ENCODE peak calls at places on chromosomes 2 and 18, in five cellular contexts. One of them, this sample, is unnamed.

GRCh38 chr2:236872971-236873370 is 212.7 kb upstream of the COPS8 start:
- DNase-seq in B cell: no peak
- DNase-seq in heart right ventricle: no peak
- DNase-seq in psoas muscle: no peak
- DNase-seq in HFFc6: no peak
- DNase-seq in this sample: no peak

GRCh38 chr2:128374001-128374710 is 55.5 kb upstream of the HS6ST1 start:
- DNase-seq in B cell: no peak
- DNase-seq in heart right ventricle: no peak
- DNase-seq in psoas muscle: no peak
- DNase-seq in HFFc6: peak
- DNase-seq in this sample: no peak

GRCh38 chr2:88187927-88188326 is 17.8 kb downstream of the THNSL2 start:
- DNase-seq in B cell: no peak
- DNase-seq in heart right ventricle: no peak
- DNase-seq in psoas muscle: no peak
- DNase-seq in HFFc6: no peak
- DNase-seq in this sample: no peak

GRCh38 chr2:9811679-9812511 is 31.4 kb upstream of the TAF1B start:
- DNase-seq in B cell: peak
- DNase-seq in heart right ventricle: no peak
- DNase-seq in psoas muscle: no peak
- DNase-seq in HFFc6: no peak
- DNase-seq in this sample: no peak

GRCh38 chr2:220891405-220891804 is 680.7 kb downstream of the EPHA4 start:
- DNase-seq in B cell: no peak
- DNase-seq in heart right ventricle: no peak
- DNase-seq in psoas muscle: no peak
- DNase-seq in HFFc6: peak
- DNase-seq in this sample: no peak

GRCh38 chr2:63654959-63655358 is 66.2 kb downstream of the MDH1 start:
- DNase-seq in B cell: no peak
- DNase-seq in heart right ventricle: no peak
- DNase-seq in psoas muscle: no peak
- DNase-seq in HFFc6: no peak
- DNase-seq in this sample: peak

GRCh38 chr2:105121417-105121816 is 83.5 kb downstream of the MRPS9 start:
- DNase-seq in B cell: no peak
- DNase-seq in heart right ventricle: no peak
- DNase-seq in psoas muscle: no peak
- DNase-seq in HFFc6: no peak
- DNase-seq in this sample: no peak

GRCh38 chr2:2992622-2993021 is 385.0 kb downstream of the EIPR1 start:
- DNase-seq in B cell: no peak
- DNase-seq in heart right ventricle: no peak
- DNase-seq in psoas muscle: no peak
- DNase-seq in HFFc6: no peak
- DNase-seq in this sample: no peak

GRCh38 chr18:27062802-27063201 is 122.3 kb downstream of the CHST9 start:
- DNase-seq in B cell: no peak
- DNase-seq in heart right ventricle: no peak
- DNase-seq in psoas muscle: no peak
- DNase-seq in HFFc6: no peak
- DNase-seq in this sample: no peak

GRCh38 chr2:187415449-187415848 is 32.6 kb downstream of the CALCRL start:
- DNase-seq in B cell: no peak
- DNase-seq in heart right ventricle: no peak
- DNase-seq in psoas muscle: no peak
- DNase-seq in HFFc6: no peak
- DNase-seq in this sample: no peak

GRCh38 chr2:45072862-45073237 is 63.6 kb upstream of the SIX2 start:
- DNase-seq in B cell: no peak
- DNase-seq in heart right ventricle: no peak
- DNase-seq in psoas muscle: no peak
- DNase-seq in HFFc6: no peak
- DNase-seq in this sample: no peak

GRCh38 chr2:99818842-99819241 is 323.5 kb downstream of the AFF3 start:
- DNase-seq in B cell: no peak
- DNase-seq in heart right ventricle: no peak
- DNase-seq in psoas muscle: no peak
- DNase-seq in HFFc6: no peak
- DNase-seq in this sample: no peak

GRCh38 chr18:10315542-10315941 is 138.9 kb upstream of the APCDD1 start:
- DNase-seq in B cell: no peak
- DNase-seq in heart right ventricle: no peak
- DNase-seq in psoas muscle: no peak
- DNase-seq in HFFc6: no peak
- DNase-seq in this sample: no peak

GRCh38 chr2:140273396-140273795 is 1493.2 kb upstream of the NXPH2 start:
- DNase-seq in B cell: no peak
- DNase-seq in heart right ventricle: no peak
- DNase-seq in psoas muscle: no peak
- DNase-seq in HFFc6: no peak
- DNase-seq in this sample: no peak

GRCh38 chr2:120287183-120288015 is 34.7 kb downstream of the RALB start:
- DNase-seq in B cell: no peak
- DNase-seq in heart right ventricle: no peak
- DNase-seq in psoas muscle: no peak
- DNase-seq in HFFc6: peak
- DNase-seq in this sample: peak

GRCh38 chr18:46756559-46757201 is at the start of gene ST8SIA5:
- DNase-seq in B cell: no peak
- DNase-seq in heart right ventricle: peak
- DNase-seq in psoas muscle: peak
- DNase-seq in HFFc6: no peak
- DNase-seq in this sample: no peak

GRCh38 chr2:227460079-227460485 is 11.9 kb upstream of the AGFG1 start:
- DNase-seq in B cell: peak
- DNase-seq in heart right ventricle: no peak
- DNase-seq in psoas muscle: no peak
- DNase-seq in HFFc6: peak
- DNase-seq in this sample: peak

GRCh38 chr2:106053116-106053515 is 141.0 kb downstream of the UXS1 start:
- DNase-seq in B cell: no peak
- DNase-seq in heart right ventricle: no peak
- DNase-seq in psoas muscle: no peak
- DNase-seq in HFFc6: peak
- DNase-seq in this sample: peak

GRCh38 chr18:65436430-65436829 is 314.4 kb upstream of the CDH7 start:
- DNase-seq in B cell: no peak
- DNase-seq in heart right ventricle: no peak
- DNase-seq in psoas muscle: no peak
- DNase-seq in HFFc6: no peak
- DNase-seq in this sample: no peak

GRCh38 chr2:229921101-229921891 is 513 bp downstream of the TRIP12 start:
- DNase-seq in B cell: peak
- DNase-seq in heart right ventricle: peak
- DNase-seq in psoas muscle: peak
- DNase-seq in HFFc6: peak
- DNase-seq in this sample: peak

GRCh38 chr2:554444-554843 is 122.8 kb downstream of the TMEM18 start:
- DNase-seq in B cell: no peak
- DNase-seq in heart right ventricle: no peak
- DNase-seq in psoas muscle: no peak
- DNase-seq in HFFc6: no peak
- DNase-seq in this sample: no peak

GRCh38 chr2:69304685-69305084 is 82.3 kb downstream of the GFPT1 start:
- DNase-seq in B cell: no peak
- DNase-seq in heart right ventricle: no peak
- DNase-seq in psoas muscle: no peak
- DNase-seq in HFFc6: no peak
- DNase-seq in this sample: no peak

GRCh38 chr2:42234056-42234455 is 64.9 kb downstream of the EML4 start:
- DNase-seq in B cell: no peak
- DNase-seq in heart right ventricle: no peak
- DNase-seq in psoas muscle: no peak
- DNase-seq in HFFc6: peak
- DNase-seq in this sample: no peak

GRCh38 chr2:217849154-217849553 is 153.6 kb downstream of the TNS1 start:
- DNase-seq in B cell: no peak
- DNase-seq in heart right ventricle: no peak
- DNase-seq in psoas muscle: peak
- DNase-seq in HFFc6: peak
- DNase-seq in this sample: no peak

GRCh38 chr2:10296142-10296541 is 6.6 kb upstream of the HPCAL1 start:
- DNase-seq in B cell: no peak
- DNase-seq in heart right ventricle: no peak
- DNase-seq in psoas muscle: peak
- DNase-seq in HFFc6: no peak
- DNase-seq in this sample: no peak

GRCh38 chr2:172458561-172459124 is 31.3 kb downstream of the ITGA6 start:
- DNase-seq in B cell: no peak
- DNase-seq in heart right ventricle: no peak
- DNase-seq in psoas muscle: no peak
- DNase-seq in HFFc6: no peak
- DNase-seq in this sample: no peak

GRCh38 chr2:172464340-172465129 is 37.1 kb downstream of the ITGA6 start:
- DNase-seq in B cell: no peak
- DNase-seq in heart right ventricle: no peak
- DNase-seq in psoas muscle: no peak
- DNase-seq in HFFc6: no peak
- DNase-seq in this sample: no peak

GRCh38 chr2:172460780-172461201 is 33.4 kb downstream of the ITGA6 start:
- DNase-seq in B cell: no peak
- DNase-seq in heart right ventricle: no peak
- DNase-seq in psoas muscle: no peak
- DNase-seq in HFFc6: no peak
- DNase-seq in this sample: no peak

GRCh38 chr2:172462393-172463381 is 35.3 kb downstream of the ITGA6 start:
- DNase-seq in B cell: no peak
- DNase-seq in heart right ventricle: no peak
- DNase-seq in psoas muscle: no peak
- DNase-seq in HFFc6: no peak
- DNase-seq in this sample: peak

DNA sequence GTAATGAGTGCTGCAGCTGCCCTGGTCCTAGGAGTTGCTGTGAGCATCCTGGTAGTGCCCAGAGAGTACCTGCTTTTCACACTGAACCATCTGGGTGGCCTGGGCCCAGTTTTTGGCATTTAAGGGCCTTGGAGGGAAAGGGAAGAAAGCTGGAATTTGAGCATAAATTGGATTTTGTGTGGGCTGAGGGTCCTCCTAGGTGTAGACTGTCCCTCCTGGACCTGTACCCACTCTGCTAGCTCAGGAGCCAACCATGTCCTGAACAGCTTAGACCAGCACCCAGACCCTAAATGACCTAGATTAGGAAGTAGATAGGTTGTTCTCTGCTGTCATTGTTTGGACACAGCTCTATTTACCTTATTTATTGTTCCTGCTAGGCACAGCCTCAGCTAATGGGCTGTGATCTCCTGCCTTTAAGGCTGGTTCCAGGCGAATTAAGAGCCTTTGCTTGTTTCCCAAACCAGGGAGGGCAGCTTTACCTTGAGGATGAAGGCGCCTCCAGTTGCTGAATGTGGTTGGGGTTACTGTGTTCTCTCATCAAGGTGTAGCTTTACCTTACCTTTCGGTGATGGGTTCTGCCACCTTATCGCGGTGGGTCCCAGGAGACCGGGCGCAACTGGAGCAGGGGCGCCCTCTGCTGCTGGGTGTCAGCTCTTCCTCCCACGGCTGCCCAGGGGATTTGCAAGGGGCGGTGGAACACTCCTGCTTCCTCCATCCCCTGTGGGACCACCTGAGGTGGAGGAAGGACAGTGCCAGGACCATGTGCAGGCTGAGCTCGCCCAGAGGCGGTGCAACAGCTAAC is 34.4 kb downstream of the ITGA6 start:
- DNase-seq in B cell: peak
- DNase-seq in heart right ventricle: peak
- DNase-seq in psoas muscle: peak
- DNase-seq in HFFc6: no peak
- DNase-seq in this sample: peak
- TF ChIP-seq CTCF in B cell: peak
- TF ChIP-seq CTCF in heart right ventricle: peak
- TF ChIP-seq CTCF in psoas muscle: peak
- TF ChIP-seq CTCF in HFFc6: peak
- TF ChIP-seq CTCF in this sample: peak

GRCh38 chr2:27249891-27250651 is 12.8 kb downstream of the SLC30A3 start:
- DNase-seq in B cell: no peak
- DNase-seq in heart right ventricle: peak
- DNase-seq in psoas muscle: peak
- DNase-seq in HFFc6: peak
- DNase-seq in this sample: peak
- TF ChIP-seq CTCF in B cell: peak
- TF ChIP-seq CTCF in heart right ventricle: peak
- TF ChIP-seq CTCF in psoas muscle: peak
- TF ChIP-seq CTCF in HFFc6: peak
- TF ChIP-seq CTCF in this sample: peak

DNA sequence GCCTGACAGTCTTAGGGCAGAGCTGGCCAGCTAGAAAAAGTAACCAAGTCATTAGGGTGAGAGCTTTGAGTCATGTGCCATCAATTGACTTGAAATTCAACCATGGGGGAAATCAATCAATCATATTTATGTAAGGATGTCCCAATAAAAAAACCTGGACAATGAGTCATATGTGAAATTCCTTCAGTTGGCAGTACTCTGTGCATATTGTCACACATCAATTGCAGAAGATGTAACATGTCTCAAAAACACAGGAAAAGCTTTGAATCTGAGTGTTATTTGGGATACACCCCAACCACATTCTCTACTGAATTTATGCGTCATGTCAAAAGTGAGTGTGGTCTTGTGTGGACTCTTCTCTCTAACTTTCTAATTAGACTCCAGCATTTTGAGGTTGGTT is 1004.1 kb upstream of the NRXN1 start:
- DNase-seq in B cell: no peak
- DNase-seq in heart right ventricle: no peak
- DNase-seq in psoas muscle: no peak
- DNase-seq in HFFc6: no peak
- DNase-seq in this sample: no peak
- TF ChIP-seq CTCF in B cell: no peak
- TF ChIP-seq CTCF in heart right ventricle: no peak
- TF ChIP-seq CTCF in psoas muscle: no peak
- TF ChIP-seq CTCF in HFFc6: no peak
- TF ChIP-seq CTCF in this sample: no peak

DNA sequence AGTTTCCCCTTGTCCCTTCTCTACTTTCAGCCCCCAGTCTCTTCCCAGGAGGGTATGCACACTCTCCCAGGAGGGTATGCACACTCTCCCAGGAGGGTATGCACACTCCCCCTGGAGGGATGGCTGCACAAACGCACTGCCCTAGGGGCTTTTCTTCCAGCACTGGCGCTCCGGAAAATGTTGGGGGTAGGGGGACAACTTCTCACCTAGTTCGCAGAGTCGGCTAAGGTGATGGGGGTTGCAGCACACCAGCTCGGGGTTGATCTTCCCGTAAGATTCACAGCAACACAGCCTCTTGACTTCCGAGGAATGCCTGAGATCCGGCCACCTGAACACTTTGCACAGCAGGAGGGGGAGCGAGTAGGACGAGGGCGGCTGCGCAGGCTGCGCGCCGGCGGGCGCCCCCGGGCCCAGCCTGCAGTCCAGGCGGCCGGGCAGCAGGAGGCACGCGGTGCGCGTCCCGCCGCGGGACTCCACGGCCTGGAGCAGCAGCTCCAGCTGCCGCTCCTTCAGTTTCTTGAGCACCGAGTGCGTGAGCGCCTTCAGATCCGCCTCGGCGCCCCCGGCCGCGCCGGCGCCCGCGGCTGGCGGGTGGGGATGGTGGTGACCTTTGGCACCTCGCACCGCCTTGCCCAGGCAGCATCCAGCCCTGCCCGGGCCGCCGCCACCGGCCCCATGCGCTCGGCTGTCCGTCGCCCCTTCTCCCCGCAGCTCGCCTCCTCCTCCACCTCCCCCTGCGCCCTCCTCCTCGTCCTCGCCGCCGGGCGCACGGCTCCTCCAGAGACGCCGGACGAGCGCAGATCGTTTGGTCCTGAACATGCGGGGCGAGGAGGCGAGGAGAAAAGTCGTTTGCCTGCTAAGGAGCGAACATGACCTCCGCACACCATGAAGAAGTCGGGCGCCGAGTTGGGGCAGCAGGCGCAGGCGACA is 894 bp downstream of the SMAD7 start:
- DNase-seq in B cell: peak
- DNase-seq in heart right ventricle: no peak
- DNase-seq in psoas muscle: peak
- DNase-seq in HFFc6: no peak
- DNase-seq in this sample: peak
- TF ChIP-seq CTCF in B cell: no peak
- TF ChIP-seq CTCF in heart right ventricle: no peak
- TF ChIP-seq CTCF in psoas muscle: peak
- TF ChIP-seq CTCF in HFFc6: peak
- TF ChIP-seq CTCF in this sample: peak

This sample was measured in activated CD8-positive, alpha-beta T cell treated with anti-CD3 and anti-CD28 coated beads for 36 hours.